ENCODE peak calls at places on chromosomes 3 and 15, in four cellular contexts. W is HCT116, E is right cardiac atrium, G is body of pancreas. S is an unnamed sample.

GRCh38 chr3:128787256-128788253 is 61.6 kb downstream of the RAB7A start:
- DNase-seq in E (no peak), G (no peak), W (peak), S (no peak)

GRCh38 chr15:70522323-70522966 is 240.9 kb downstream of the UACA start:
- DNase-seq in E (no peak), W (no peak), G (no peak), S (no peak)

GRCh38 chr3:24299801-24300626 is 194.6 kb downstream of the THRB start:
- DNase-seq in E (no peak), W (no peak), G (no peak), S (no peak)

GRCh38 chr3:130892759-130893239 is 1.1 kb upstream of the ATP2C1 start:
- DNase-seq in E (peak), W (peak), G (peak), S (no peak)

GRCh38 chr15:55499158-55499557 is 8.9 kb downstream of the DNAAF4 start:
- DNase-seq in E (no peak), G (no peak), W (no peak), S (no peak)

GRCh38 chr3:31436830-31437229 is 95.9 kb upstream of the STT3B start:
- DNase-seq in G (no peak), E (no peak), W (no peak), S (no peak)

GRCh38 chr3:64079369-64080160 is 56.3 kb upstream of the PSMD6 start:
- DNase-seq in G (no peak), E (no peak), W (no peak), S (no peak)

GRCh38 chr3:129612350-129613204 is 6.1 kb upstream of the PLXND1 start:
- DNase-seq in G (no peak), E (no peak), W (no peak), S (no peak)

GRCh38 chr3:42179110-42179725 is 86.8 kb downstream of the CCK start:
- DNase-seq in W (peak), E (no peak), G (no peak), S (no peak)

GRCh38 chr3:56001991-56002390 is 466.3 kb downstream of the ERC2 start:
- DNase-seq in W (no peak), G (no peak), E (no peak), S (no peak)

GRCh38 chr15:84929795-84930371 is 45.4 kb downstream of the SLC28A1 start:
- DNase-seq in G (peak), E (no peak), W (peak), S (no peak)

GRCh38 chr3:133377396-133377795 is 22.5 kb upstream of the BFSP2 start:
- DNase-seq in W (no peak), E (no peak), G (no peak), S (no peak)

GRCh38 chr15:25410649-25411048 is 28.2 kb downstream of the UBE3A start:
- DNase-seq in E (no peak), G (no peak), W (no peak), S (no peak)

GRCh38 chr3:131221731-131222130 is 159.8 kb upstream of the NUDT16 start:
- DNase-seq in W (no peak), E (no peak), G (no peak), S (no peak)

GRCh38 chr15:91469627-91470567 is 369.8 kb downstream of the SV2B start:
- DNase-seq in E (no peak), G (no peak), W (no peak), S (peak)

GRCh38 chr15:89704411-89704810 is 13.8 kb downstream of the WDR93 start:
- DNase-seq in E (no peak), G (no peak), W (no peak), S (no peak)

GRCh38 chr15:62306851-62307504 is 141.9 kb upstream of the C2CD4B start:
- DNase-seq in E (peak), W (peak), G (peak), S (peak)

GRCh38 chr3:132222868-132223538 is 94.2 kb upstream of the ACP3 start:
- DNase-seq in W (no peak), E (no peak), G (peak), S (no peak)

GRCh38 chr15:91068966-91069365 is 31.1 kb upstream of the SV2B start:
- DNase-seq in E (no peak), G (no peak), W (no peak), S (no peak)

GRCh38 chr3:53820084-53820483 is 26.1 kb downstream of the CHDH start:
- DNase-seq in W (no peak), G (no peak), E (no peak), S (no peak)

GRCh38 chr3:78941587-78941986 is 826.2 kb downstream of the ROBO1 start:
- DNase-seq in E (no peak), W (no peak), G (no peak), S (no peak)

GRCh38 chr15:90851114-90851513 is 17.3 kb upstream of the FURIN start:
- DNase-seq in G (no peak), E (no peak), W (no peak), S (no peak)

GRCh38 chr3:8992199-8992598 is 28.9 kb upstream of the RAD18 start:
- DNase-seq in E (no peak), G (no peak), W (no peak), S (no peak)

GRCh38 chr3:63900459-63900858 is 11.7 kb downstream of the SCAANT1 start:
- DNase-seq in G (no peak), E (no peak), W (no peak), S (no peak)

GRCh38 chr15:31273258-31273941 is 53.2 kb upstream of the KLF13 start:
- DNase-seq in G (no peak), E (no peak), W (no peak), S (peak)

GRCh38 chr15:72925661-72926060 is 126.6 kb upstream of the NEO1 start:
- DNase-seq in W (no peak), G (no peak), E (no peak), S (no peak)

GRCh38 chr3:182005683-182006082 is 294.0 kb downstream of the SOX2 start:
- DNase-seq in W (no peak), G (no peak), E (no peak), S (no peak)

GRCh38 chr3:45012577-45012976 is 13.5 kb upstream of the CLEC3B start:
- DNase-seq in G (no peak), E (no peak), W (no peak), S (no peak)
- H3K4me3 ChIP-seq in G (no peak), E (no peak), W (no peak), S (no peak)

DNA sequence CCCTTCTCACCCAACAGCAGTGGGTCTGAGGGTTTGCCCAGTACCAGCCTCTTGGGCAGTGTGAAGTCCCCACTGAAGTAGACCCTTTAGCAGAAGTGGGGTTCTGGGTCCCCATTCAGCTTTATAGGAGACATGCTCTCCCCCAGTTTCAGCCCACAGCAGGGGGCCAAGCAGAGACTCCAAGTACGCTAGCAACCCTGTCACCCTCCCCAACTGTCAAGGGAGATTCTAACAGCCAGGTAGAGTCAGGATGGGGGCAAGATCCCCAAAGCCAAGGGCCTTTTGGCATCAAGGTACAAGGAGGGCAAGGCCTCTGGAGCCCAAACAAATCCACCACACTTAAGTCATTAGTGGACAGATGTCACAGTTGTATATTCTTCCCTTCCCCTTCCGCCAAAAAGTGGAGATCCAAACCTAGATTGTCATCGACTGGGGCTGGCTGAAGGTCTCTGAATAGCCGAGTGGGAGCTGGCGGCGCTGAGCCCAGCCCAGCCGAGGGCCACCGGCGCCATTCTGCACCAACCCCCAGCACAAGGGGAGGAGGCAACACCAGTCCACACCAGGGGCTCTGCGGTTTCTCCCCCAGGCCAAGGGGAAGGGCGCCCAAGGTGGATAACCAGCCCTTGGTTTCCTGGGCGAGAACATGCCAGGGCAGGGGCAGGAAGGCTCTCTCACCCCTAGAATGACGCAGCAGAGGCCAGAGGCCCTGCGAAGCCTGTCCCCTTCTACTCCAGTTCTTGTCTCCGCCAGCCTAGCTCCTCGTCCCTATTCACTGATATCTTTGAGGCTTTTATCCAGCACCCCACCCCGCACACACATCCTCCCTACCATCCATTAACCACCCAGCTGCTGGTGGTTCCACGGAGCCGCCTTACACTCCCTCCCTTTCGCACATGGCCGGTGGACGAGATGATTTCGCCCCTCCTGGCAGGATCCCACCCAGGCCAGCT is 1.5 kb downstream of the RBPMS2 start:
- DNase-seq in E (no peak), G (no peak), W (no peak), S (no peak)
- H3K4me3 ChIP-seq in E (peak), G (no peak), W (peak), S (peak)

GRCh38 chr3:152283492-152284381 is 15.0 kb downstream of the MBNL1 start:
- DNase-seq in E (no peak), W (no peak), G (no peak), S (no peak)
- H3K4me3 ChIP-seq in E (no peak), W (no peak), G (no peak), S (no peak)

DNA sequence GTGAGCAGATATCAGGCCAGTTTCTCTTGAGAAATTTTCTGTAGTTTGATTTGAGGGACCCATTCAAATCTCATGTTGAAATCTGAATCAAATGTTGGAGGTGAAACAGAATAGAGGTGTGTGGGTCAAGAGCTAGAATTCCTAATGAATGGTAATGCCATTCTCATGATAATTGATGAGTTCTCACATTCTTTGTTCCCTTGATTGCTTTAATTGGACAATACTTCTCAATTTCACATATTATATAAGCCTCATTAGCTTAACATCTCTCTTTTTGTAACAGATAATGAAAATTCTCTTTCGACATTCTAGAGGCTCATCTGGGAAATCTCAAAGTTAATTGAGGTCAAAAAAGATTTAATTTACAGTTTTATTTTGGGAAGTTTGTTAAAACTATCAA is 21.9 kb upstream of the OR5H6 start:
- DNase-seq in W (no peak), G (no peak), E (no peak), S (no peak)
- H3K4me3 ChIP-seq in W (no peak), G (no peak), E (no peak), S (no peak)

GRCh38 chr15:64847448-64847847 is 5.7 kb downstream of the PLEKHO2 start:
- DNase-seq in E (no peak), W (no peak), G (no peak), S (no peak)
- H3K4me3 ChIP-seq in E (no peak), W (no peak), G (no peak), S (no peak)

GRCh38 chr3:156819842-156820686 is 6.1 kb upstream of the LEKR1 start:
- DNase-seq in W (no peak), G (no peak), E (no peak), S (no peak)
- H3K4me3 ChIP-seq in W (no peak), G (no peak), E (no peak), S (no peak)

DNA sequence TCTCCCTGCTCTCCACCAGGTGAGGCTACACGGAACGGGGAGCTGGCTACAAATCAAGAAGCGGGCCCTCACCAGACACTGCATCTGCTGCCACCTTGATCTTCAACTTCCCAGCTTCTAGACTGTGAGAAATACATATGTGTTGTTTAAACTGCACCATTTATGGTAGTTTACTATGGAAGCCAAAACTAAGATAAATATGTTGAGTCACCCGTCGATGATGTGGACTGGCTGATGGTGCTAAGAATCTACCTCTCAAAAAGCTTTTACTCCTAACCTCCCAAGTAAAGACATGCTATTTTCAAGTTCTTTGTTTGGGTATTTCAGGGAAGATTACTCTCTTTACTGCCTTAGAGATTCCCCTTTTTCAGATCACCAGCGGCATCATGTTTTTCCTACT is 110.9 kb downstream of the VGLL3 start:
- DNase-seq in G (no peak), W (no peak), E (no peak), S (no peak)
- H3K4me3 ChIP-seq in G (no peak), W (no peak), E (no peak), S (no peak)

DNA sequence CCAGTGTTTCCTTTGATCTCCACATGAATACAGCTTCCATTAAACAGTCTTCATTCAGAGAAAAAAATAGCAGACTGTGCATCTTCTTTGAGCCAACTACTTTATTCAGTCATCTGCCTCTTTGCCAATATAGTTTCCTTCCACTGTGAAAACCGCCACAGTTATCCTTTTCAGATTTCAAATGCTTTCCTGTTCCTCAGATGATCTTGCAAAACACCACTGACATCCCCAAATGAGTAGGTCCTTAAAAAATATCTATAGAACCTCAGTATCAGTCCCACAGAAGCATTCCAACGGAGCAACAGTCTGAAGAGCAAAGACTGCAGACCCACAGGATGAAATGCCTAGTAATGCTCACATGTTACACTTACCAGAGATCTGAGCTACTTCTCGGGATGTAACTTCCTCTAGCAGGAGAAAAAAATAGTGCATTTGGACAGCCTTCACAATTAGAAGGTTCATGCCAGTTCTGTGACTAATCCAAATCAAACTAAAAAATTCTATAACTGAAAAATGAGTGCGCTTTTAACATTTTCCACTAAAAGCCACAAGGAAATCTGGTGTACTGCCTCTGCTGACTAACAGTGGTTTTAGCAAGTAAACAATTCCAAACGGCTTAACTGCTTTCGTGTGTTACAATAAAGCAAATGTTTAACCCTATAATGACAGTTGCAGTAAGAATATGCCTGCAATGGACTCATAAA is at the start of gene ANKRD28:
- DNase-seq in W (peak), G (no peak), E (no peak), S (no peak)
- H3K4me3 ChIP-seq in W (peak), G (no peak), E (peak), S (peak)

DNA sequence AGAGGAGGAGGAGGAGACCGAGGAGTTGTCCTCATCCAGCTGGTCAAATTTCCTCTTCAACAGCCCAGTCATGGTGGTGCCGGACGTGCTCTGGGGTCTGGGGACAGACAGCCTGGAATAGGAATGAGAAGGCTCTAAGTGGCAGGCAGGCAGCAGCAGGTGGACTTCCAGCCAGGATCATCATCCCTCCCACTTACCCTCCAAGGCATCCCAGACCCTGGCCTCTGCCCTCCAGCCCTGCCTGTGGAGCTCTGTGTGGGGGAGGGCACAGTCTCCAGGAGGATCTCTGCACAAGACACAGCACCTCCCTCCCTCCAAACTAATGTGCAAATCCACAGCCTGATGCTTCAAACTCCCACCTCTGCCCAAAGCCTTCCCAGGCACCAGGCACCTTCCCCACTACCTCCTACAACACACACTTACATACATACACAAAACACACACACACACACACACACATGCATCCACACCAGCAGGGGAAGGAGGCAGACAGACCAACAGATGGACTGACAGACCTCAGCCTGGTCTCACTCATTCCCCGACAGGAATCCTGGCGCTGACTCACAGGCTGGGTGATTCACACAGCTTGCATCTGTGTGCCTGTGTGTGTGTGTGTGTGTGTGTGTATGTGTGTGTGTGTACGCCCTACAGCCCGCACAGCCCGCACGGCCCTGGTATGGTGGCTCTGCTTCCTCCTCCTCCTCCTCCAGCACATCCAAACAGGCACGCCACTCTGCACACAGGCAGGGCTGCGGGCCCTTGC is 6.6 kb downstream of the CSRNP1 start:
- DNase-seq in G (peak), W (peak), E (peak), S (peak)
- H3K4me3 ChIP-seq in G (no peak), W (peak), E (peak), S (peak)

GRCh38 chr3:12288466-12289129 is at the start of gene PPARG:
- DNase-seq in G (peak), E (peak), W (peak), S (peak)
- H3K4me3 ChIP-seq in G (peak), E (peak), W (peak), S (peak)

S was measured in lower lobe of right lung.